ENCODE peak calls at places on chromosomes 11 and 22, in four cellular contexts. C, P, R and I are unnamed samples.
A peak's percentile ranks its signal among the peaks of the same experiment; 100 is the strongest.

GRCh38 chr11:2575611-2576051 is 124.2 kb downstream of the KCNQ1OT1 start:
- DNase-seq in C (no peak), P (no peak), R (no peak), I (no peak)

GRCh38 chr22:44667276-44667675 is 34.7 kb upstream of the PRR5 start:
- DNase-seq in C (no peak), P (no peak), R (no peak), I (no peak)

GRCh38 chr22:42933783-42934144 is 76.7 kb upstream of the ARFGAP3 start:
- DNase-seq in C (no peak), P (no peak), R (no peak), I (no peak)

GRCh38 chr11:16013649-16014275 is 342.6 kb downstream of the SOX6 start:
- DNase-seq in C (no peak), P (no peak), R (no peak), I (peak; percentile 21)

GRCh38 chr11:2109541-2110019 is 29.6 kb downstream of the IGF2 start:
- DNase-seq in C (no peak), P (no peak), R (no peak), I (no peak)

GRCh38 chr11:116164843-116165242 is 607.9 kb downstream of the BUD13 start:
- DNase-seq in C (no peak), P (no peak), R (peak; percentile 13), I (no peak)

GRCh38 chr22:30234786-30235470 is 11.6 kb downstream of the LIF start:
- DNase-seq in C (no peak), P (no peak), R (no peak), I (peak; percentile 96)

GRCh38 chr11:19226378-19227195 is 14.2 kb downstream of the E2F8 start:
- DNase-seq in C (no peak), P (no peak), R (no peak), I (no peak)

GRCh38 chr11:122746611-122747305 is 91.2 kb downstream of the UBASH3B start:
- DNase-seq in C (no peak), P (no peak), R (no peak), I (no peak)